ENCODE peak calls at places on chromosomes 12 and 14, in four cellular contexts. E is activated CD4-positive, CD25-positive, alpha-beta regulatory T cell; O is cardiac muscle cell; M is stimulated activated naive CD8-positive, alpha-beta T cell treated with anti-CD3 and anti-CD28 coated beads, Interleukin-15, amount 100 ng/mL, for 72 hours. L is an unnamed sample.

GRCh38 chr12:89064780-89065179 is 287.5 kb downstream of the DUSP6 start:
- DNase-seq in E (no peak), O (no peak), M (no peak), L (no peak)

GRCh38 chr14:104361921-104362681 is 217.5 kb upstream of the C14orf180 start:
- DNase-seq in E (no peak), O (no peak), M (no peak), L (no peak)

GRCh38 chr12:64653123-64653522 is 42.8 kb downstream of the RASSF3 start:
- DNase-seq in E (no peak), O (no peak), M (no peak), L (no peak)

GRCh38 chr12:77179515-77179914 is 114.1 kb upstream of the E2F7 start:
- DNase-seq in E (no peak), O (no peak), M (no peak), L (no peak)

GRCh38 chr14:77531071-77531470 is 32.5 kb upstream of the ISM2 start:
- DNase-seq in E (no peak), O (no peak), M (no peak), L (no peak)

GRCh38 chr14:33915682-33916081 is 35.2 kb downstream of the EGLN3 start:
- DNase-seq in E (no peak), O (no peak), M (no peak), L (no peak)

GRCh38 chr12:94575645-94576393 is 74.5 kb downstream of the TMCC3 start:
- DNase-seq in E (no peak), O (no peak), M (no peak), L (no peak)

GRCh38 chr12:26317942-26318565 is 122.7 kb downstream of the SSPN start:
- DNase-seq in E (no peak), O (no peak), M (no peak), L (no peak)

GRCh38 chr14:80987235-80988032 is 32.0 kb downstream of the TSHR start:
- DNase-seq in E (peak; percentile 31), O (peak; percentile 76), M (peak; percentile 48), L (peak; percentile 73)

GRCh38 chr14:56975521-56975920 is 165.2 kb upstream of the OTX2 start:
- DNase-seq in E (no peak), O (no peak), M (no peak), L (no peak)

GRCh38 chr12:113889806-113890581 is 76.1 kb downstream of the RBM19 start:
- DNase-seq in E (no peak), O (no peak), M (no peak), L (peak; percentile 64)

GRCh38 chr12:68113644-68114043 is 45.9 kb downstream of the IFNG start:
- DNase-seq in E (no peak), O (no peak), M (peak; percentile 38), L (peak; percentile 22)

GRCh38 chr12:52119398-52120254 is 40.1 kb downstream of the SMIM41 start:
- DNase-seq in E (no peak), O (peak; percentile 81), M (peak; percentile 54), L (no peak)

GRCh38 chr12:124279315-124279714 is 15.6 kb upstream of the RFLNA start:
- DNase-seq in E (no peak), O (no peak), M (no peak), L (no peak)

GRCh38 chr14:58864751-58865519 is 227.2 kb downstream of the DACT1 start:
- DNase-seq in E (no peak), O (no peak), M (no peak), L (peak; percentile 32)

GRCh38 chr14:52112336-52113018 is 43.6 kb upstream of the NID2 start:
- DNase-seq in E (no peak), O (no peak), M (no peak), L (no peak)

GRCh38 chr14:59116984-59117415 is 71.5 kb upstream of the DAAM1 start:
- DNase-seq in E (no peak), O (no peak), M (no peak), L (no peak)

GRCh38 chr14:80491131-80491530 is 279.8 kb upstream of the DIO2 start:
- DNase-seq in E (no peak), O (no peak), M (no peak), L (no peak)

GRCh38 chr14:71776463-71777359 is 155.5 kb upstream of the RGS6 start:
- DNase-seq in E (no peak), O (no peak), M (peak; percentile 19), L (no peak)

GRCh38 chr12:43338848-43339526 is 213.0 kb downstream of the ADAMTS20 start:
- DNase-seq in E (no peak), O (peak; percentile 90), M (no peak), L (peak; percentile 14)

GRCh38 chr12:86117711-86118110 is 138.5 kb downstream of the MGAT4C start:
- DNase-seq in E (no peak), O (no peak), M (no peak), L (no peak)

GRCh38 chr12:56684745-56685369 is 3.2 kb downstream of the PTGES3 start:
- DNase-seq in E (no peak), O (no peak), M (no peak), L (no peak)

GRCh38 chr14:71532349-71532748 is 399.9 kb upstream of the RGS6 start:
- DNase-seq in E (no peak), O (no peak), M (no peak), L (no peak)

GRCh38 chr14:102905116-102906108 is 17.1 kb upstream of the AMN start:
- DNase-seq in E (no peak), O (no peak), M (no peak), L (no peak)

GRCh38 chr14:94345344-94346072 is 22.4 kb upstream of the SERPINA6 start:
- DNase-seq in E (no peak), O (no peak), M (no peak), L (no peak)